ENCODE peak calls at places on chromosomes 3 and 15, in six cellular contexts. K, I, Y, F, M and O are unnamed samples.

GRCh38 chr3:29440321-29441019 is 159.6 kb downstream of the RBMS3 start:
- DNase-seq in Y (peak), F (no peak), M (no peak), K (no peak), I (no peak), O (no peak)

GRCh38 chr3:8560608-8561007 is 59.0 kb downstream of the LMCD1 start:
- DNase-seq in M (no peak), F (no peak), Y (no peak), I (no peak), K (peak), O (no peak)

GRCh38 chr3:88896026-88896425 is 211.4 kb upstream of the EPHA3 start:
- DNase-seq in Y (no peak), M (no peak), F (no peak), I (no peak), K (no peak), O (no peak)

GRCh38 chr3:49865198-49865784 is 4.4 kb downstream of the CAMKV start:
- DNase-seq in I (no peak), K (no peak), Y (no peak), F (no peak), M (no peak), O (no peak)

GRCh38 chr15:55344206-55344605 is 25.2 kb downstream of the PIGB start:
- DNase-seq in M (no peak), I (no peak), K (no peak), F (no peak), Y (no peak), O (no peak)

GRCh38 chr3:73772599-73772998 is 147.9 kb upstream of the PDZRN3 start:
- DNase-seq in I (no peak), Y (no peak), F (no peak), M (no peak), K (no peak), O (no peak)

GRCh38 chr3:188881954-188882641 is 289.7 kb upstream of the TPRG1 start:
- DNase-seq in K (peak), Y (no peak), I (no peak), M (no peak), F (no peak), O (no peak)

GRCh38 chr15:100914876-100915275 is 4.3 kb upstream of the LRRK1 start:
- DNase-seq in Y (no peak), M (no peak), K (peak), F (no peak), I (no peak), O (no peak)

GRCh38 chr15:95086543-95087252 is 855.3 kb downstream of the MCTP2 start:
- DNase-seq in M (no peak), K (peak), F (no peak), I (no peak), Y (no peak), O (no peak)

GRCh38 chr3:159632124-159632523 is 356.5 kb upstream of the IL12A start:
- DNase-seq in M (no peak), Y (no peak), K (no peak), I (no peak), F (no peak), O (no peak)

GRCh38 chr15:90644526-90644925 is 72.6 kb upstream of the BLM start:
- DNase-seq in Y (no peak), M (no peak), I (no peak), K (no peak), F (no peak), O (no peak)

GRCh38 chr3:183330881-183331280 is 77.8 kb downstream of the B3GNT5 start:
- DNase-seq in M (no peak), F (no peak), K (no peak), Y (no peak), I (no peak), O (no peak)